ENCODE peak calls at places on chromosomes 1 and 21, in six cellular contexts. F, I, W, L, J and C are unnamed samples.

GRCh38 chr1:158095737-158096335 is 84.9 kb upstream of the CD1D start:
- DNase-seq in J (no peak), W (peak), F (no peak), L (peak), I (no peak), C (peak)

GRCh38 chr1:86758570-86758969 is 54.2 kb downstream of the SH3GLB1 start:
- DNase-seq in J (no peak), I (no peak), L (no peak), W (no peak), F (peak), C (peak)

GRCh38 chr1:160416369-160416768 is 16.0 kb downstream of the VANGL2 start:
- DNase-seq in F (no peak), I (no peak), W (no peak), L (peak), J (no peak), C (peak)

GRCh38 chr1:221886311-221887090 is 144.6 kb upstream of the DUSP10 start:
- DNase-seq in I (no peak), W (no peak), J (no peak), F (no peak), L (no peak), C (peak)

GRCh38 chr21:33026878-33027400 is 1.2 kb downstream of the OLIG2 start:
- DNase-seq in I (no peak), L (peak), W (no peak), J (no peak), F (no peak), C (no peak)

GRCh38 chr1:18746981-18747380 is 112.5 kb downstream of the TAS1R2 start:
- DNase-seq in I (no peak), J (no peak), W (no peak), F (no peak), L (no peak), C (no peak)

GRCh38 chr1:182955596-182956588 is 2.9 kb upstream of the SHCBP1L start:
- DNase-seq in J (no peak), F (no peak), L (peak), W (no peak), I (peak), C (peak)

GRCh38 chr1:164723296-164723731 is 164.3 kb downstream of the PBX1 start:
- DNase-seq in L (no peak), W (no peak), I (no peak), J (no peak), F (peak), C (no peak)

GRCh38 chr1:207836616-207837352 is 74.1 kb downstream of the CD34 start:
- DNase-seq in I (no peak), F (no peak), J (no peak), W (no peak), L (no peak), C (no peak)

GRCh38 chr1:60813051-60813450 is 269.3 kb upstream of the NFIA start:
- DNase-seq in J (no peak), L (no peak), I (no peak), F (no peak), W (no peak), C (no peak)

GRCh38 chr1:3691421-3692204 is 39.3 kb downstream of the TP73 start:
- DNase-seq in L (no peak), J (no peak), W (no peak), I (no peak), F (no peak), C (no peak)

GRCh38 chr1:230749150-230749549 is 2.0 kb downstream of the CAPN9 start:
- DNase-seq in J (no peak), W (peak), I (no peak), F (no peak), L (no peak), C (no peak)

GRCh38 chr1:3836421-3836820 is 20.6 kb downstream of the CEP104 start:
- DNase-seq in W (no peak), F (no peak), L (no peak), I (no peak), J (no peak), C (no peak)

GRCh38 chr1:206029484-206029883 is 5.8 kb upstream of the CTSE start:
- DNase-seq in J (no peak), F (no peak), W (no peak), I (no peak), L (peak), C (peak)

GRCh38 chr1:41423511-41424191 is 60.8 kb downstream of the EDN2 start:
- DNase-seq in I (peak), F (no peak), J (no peak), W (no peak), L (no peak), C (no peak)

DNA sequence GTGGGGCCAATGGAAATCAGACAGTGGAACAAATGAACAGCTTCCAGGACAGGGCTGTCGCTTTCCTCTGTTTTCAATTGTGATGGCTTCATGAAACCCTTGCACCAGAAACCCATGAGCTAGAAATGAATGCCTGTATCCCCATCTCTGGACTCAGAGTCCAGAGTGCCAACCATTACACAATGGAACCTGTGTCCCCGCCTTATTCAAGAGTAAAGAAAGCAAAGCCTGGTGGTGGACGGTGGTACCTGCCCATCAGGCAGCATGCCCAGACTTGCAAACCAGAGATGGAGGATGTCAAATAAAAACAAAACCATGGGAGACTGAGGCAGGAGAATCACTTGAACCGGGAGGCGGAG is 4.4 kb upstream of the CAPN2 start:
- DNase-seq in F (peak), I (no peak), J (no peak), L (no peak), W (no peak), C (peak)
- TF ChIP-seq CTCF in F (no peak), I (no peak), J (peak), L (peak), W (no peak), C (peak)

GRCh38 chr1:155725142-155725541 is 36.3 kb downstream of the DAP3 start:
- DNase-seq in J (no peak), I (no peak), F (no peak), W (no peak), L (no peak), C (no peak)

GRCh38 chr1:155729031-155729898 is 40.4 kb downstream of the DAP3 start:
- DNase-seq in W (peak), L (peak), F (peak), J (no peak), I (peak), C (peak)
- TF ChIP-seq CTCF in W (peak), L (peak), F (no peak), J (peak), I (peak), C (peak)

GRCh38 chr21:41973861-41974751 is 20.3 kb upstream of the C2CD2 start:
- DNase-seq in W (peak), I (no peak), J (no peak), F (peak), L (no peak), C (peak)
- TF ChIP-seq CTCF in W (no peak), I (no peak), J (no peak), F (no peak), L (no peak), C (no peak)

DNA sequence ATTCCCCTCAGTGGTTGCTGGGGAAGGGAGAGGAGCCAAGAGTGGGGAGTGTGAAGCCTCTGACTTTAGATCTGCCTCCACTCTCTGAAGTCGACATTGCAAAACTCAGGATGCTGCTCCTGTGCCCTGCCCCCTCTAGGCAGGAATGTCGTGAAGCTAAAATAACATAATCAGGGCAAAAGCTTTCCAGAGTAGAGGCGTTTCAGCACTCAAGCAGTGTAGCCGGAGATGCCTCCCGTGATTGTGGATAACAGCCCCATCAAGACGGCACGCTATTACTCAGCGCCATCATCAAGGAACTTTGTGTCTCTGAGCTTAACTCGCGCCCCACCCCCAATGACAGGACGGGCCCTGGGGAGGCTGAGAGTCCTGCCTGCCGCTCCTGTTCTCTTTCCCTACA is 60.0 kb downstream of the FBXO2 start:
- DNase-seq in J (no peak), L (peak), W (no peak), F (no peak), I (no peak), C (no peak)
- TF ChIP-seq CTCF in J (no peak), L (no peak), W (no peak), F (no peak), I (no peak), C (no peak)

GRCh38 chr1:176669782-176670181 is 206.8 kb downstream of the PAPPA2 start:
- DNase-seq in I (no peak), J (no peak), L (no peak), W (no peak), F (no peak), C (no peak)

GRCh38 chr1:176670853-176671252 is 207.9 kb downstream of the PAPPA2 start:
- DNase-seq in F (no peak), W (no peak), J (no peak), L (no peak), I (no peak), C (no peak)
- TF ChIP-seq CTCF in F (no peak), W (no peak), J (no peak), L (no peak), I (no peak), C (no peak)

GRCh38 chr1:171566467-171566866 is 55.6 kb upstream of the MYOCOS start:
- DNase-seq in W (no peak), L (peak), J (no peak), F (no peak), I (no peak), C (peak)
- TF ChIP-seq CTCF in W (no peak), L (peak), J (no peak), F (no peak), I (no peak), C (peak)

GRCh38 chr21:44010429-44010828 is 1.7 kb upstream of the TRAPPC10 start:
- DNase-seq in W (no peak), L (no peak), F (no peak), I (no peak), J (no peak), C (no peak)

GRCh38 chr21:44013380-44014088 is 1.4 kb downstream of the TRAPPC10 start:
- DNase-seq in W (peak), J (no peak), I (no peak), F (no peak), L (peak), C (peak)

GRCh38 chr21:44011774-44012473 is at the start of gene TRAPPC10:
- DNase-seq in W (peak), I (peak), F (peak), L (peak), J (peak), C (peak)

GRCh38 chr21:44011123-44011773 is 861 bp upstream of the TRAPPC10 start:
- DNase-seq in I (no peak), L (peak), J (no peak), F (no peak), W (no peak), C (no peak)

GRCh38 chr21:44012474-44013379 is 618 bp downstream of the TRAPPC10 start:
- DNase-seq in J (no peak), I (peak), F (peak), W (peak), L (peak), C (peak)
- TF ChIP-seq CTCF in J (no peak), I (no peak), F (no peak), W (peak), L (no peak), C (peak)

DNA sequence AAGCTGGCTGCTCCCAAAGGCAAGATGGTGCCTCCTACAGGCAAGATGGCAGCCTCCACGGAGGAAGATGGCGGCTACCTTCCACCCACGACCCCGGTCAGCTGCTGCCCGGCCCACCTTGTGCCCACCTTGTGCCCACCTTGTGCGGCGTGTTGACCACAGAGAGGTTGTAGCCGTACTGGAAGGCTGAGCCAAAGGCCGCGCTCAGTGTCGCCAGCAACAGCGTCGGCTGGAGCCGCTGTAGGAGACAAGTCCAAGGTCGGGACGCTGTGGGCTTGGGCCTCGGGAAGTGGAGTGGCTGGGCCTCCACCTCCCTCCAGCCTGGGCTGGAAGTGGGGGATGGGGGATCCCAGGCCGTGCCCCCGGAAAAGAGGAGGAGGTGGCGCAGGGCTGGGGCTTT is 1.4 kb downstream of the SLC2A7 start:
- DNase-seq in W (no peak), I (no peak), J (no peak), L (no peak), F (no peak), C (no peak)
- TF ChIP-seq CTCF in W (no peak), I (no peak), J (no peak), L (no peak), F (no peak), C (no peak)